ENCODE peak calls at places on chromosomes 12 and 14, in five cellular contexts. O is IMR-90; T is fibroblast of mammary gland; I is CD8-positive, alpha-beta memory T cell; H is cardiac muscle cell. B is an unnamed sample.

GRCh38 chr14:80919622-80920021 is 21.9 kb downstream of the CEP128 start:
- DNase-seq in O (no peak), T (no peak), I (no peak), H (no peak), B (no peak)

GRCh38 chr12:27076930-27077329 is 5.4 kb downstream of the C12orf71 start:
- DNase-seq in O (peak), T (no peak), I (no peak), H (no peak), B (no peak)

GRCh38 chr12:131672311-131672940 is 38.5 kb upstream of the SFSWAP start:
- DNase-seq in O (no peak), T (no peak), I (no peak), H (no peak), B (no peak)

GRCh38 chr12:59891180-59891579 is 295.4 kb downstream of the SLC16A7 start:
- DNase-seq in O (no peak), T (no peak), I (no peak), H (no peak), B (no peak)

GRCh38 chr14:104252256-104253215 is 114.1 kb downstream of the KIF26A start:
- DNase-seq in O (no peak), T (no peak), I (no peak), H (no peak), B (no peak)

GRCh38 chr12:96457191-96457930 is 32.0 kb upstream of the CFAP54 start:
- DNase-seq in O (no peak), T (no peak), I (no peak), H (no peak), B (no peak)

GRCh38 chr12:8664228-8664963 is 1.8 kb upstream of the MFAP5 start:
- DNase-seq in O (no peak), T (peak), I (no peak), H (no peak), B (no peak)

GRCh38 chr12:124650912-124651311 is 83.5 kb upstream of the NCOR2 start:
- DNase-seq in O (no peak), T (no peak), I (no peak), H (no peak), B (no peak)

GRCh38 chr12:116607039-116607438 is 47.9 kb downstream of the MAP1LC3B2 start:
- DNase-seq in O (no peak), T (no peak), I (no peak), H (no peak), B (no peak)

GRCh38 chr14:76405627-76406026 is 29.7 kb downstream of the ESRRB start:
- DNase-seq in O (no peak), T (no peak), I (no peak), H (no peak), B (no peak)

GRCh38 chr12:19778822-19779221 is 339.5 kb downstream of the AEBP2 start:
- DNase-seq in O (no peak), T (no peak), I (no peak), H (no peak), B (no peak)

GRCh38 chr14:99412122-99413061 is 68.3 kb downstream of the SETD3 start:
- DNase-seq in O (peak), T (peak), I (no peak), H (peak), B (no peak)

GRCh38 chr12:11650279-11650696 is 814 bp downstream of the ETV6 start:
- DNase-seq in O (no peak), T (no peak), I (no peak), H (no peak), B (no peak)

GRCh38 chr14:104800600-104801283 is at the start of gene ZBTB42:
- DNase-seq in O (peak), T (no peak), I (peak), H (peak), B (peak)

GRCh38 chr12:64566882-64567517 is 43.3 kb upstream of the RASSF3 start:
- DNase-seq in O (no peak), T (no peak), I (no peak), H (no peak), B (no peak)

GRCh38 chr12:57627504-57628279 is 5.3 kb downstream of the B4GALNT1 start:
- DNase-seq in O (no peak), T (no peak), I (no peak), H (no peak), B (no peak)
- H3K4me3 ChIP-seq in O (no peak), T (no peak), I (no peak), H (no peak), B (no peak)

DNA sequence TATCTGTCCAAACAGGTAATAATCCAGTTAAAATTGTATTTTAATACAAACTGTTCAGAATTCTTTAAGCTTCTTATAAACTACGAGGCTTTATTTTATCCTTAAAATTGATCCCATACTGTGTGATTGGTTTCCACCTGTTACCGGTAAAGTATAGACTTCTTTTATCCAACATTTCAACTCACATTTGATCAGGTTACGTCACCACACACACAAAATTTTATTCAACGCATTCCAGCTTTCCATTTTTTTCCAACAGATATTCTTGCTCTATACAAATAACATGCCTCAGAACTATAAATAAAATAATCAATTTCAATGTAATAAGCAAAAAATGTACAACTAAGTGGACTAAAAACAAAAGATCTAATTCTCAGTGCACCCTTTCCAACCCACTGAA is 4.5 kb downstream of the NOVA1 start:
- DNase-seq in O (no peak), T (peak), I (no peak), H (no peak), B (no peak)
- H3K4me3 ChIP-seq in O (no peak), T (peak), I (no peak), H (no peak), B (no peak)

GRCh38 chr14:77607741-77608302 is 8.6 kb downstream of the SPTLC2 start:
- DNase-seq in O (no peak), T (no peak), I (peak), H (no peak), B (no peak)
- H3K4me3 ChIP-seq in O (no peak), T (no peak), I (peak), H (no peak), B (no peak)

GRCh38 chr12:94304012-94304411 is 155.6 kb downstream of the PLXNC1 start:
- DNase-seq in O (no peak), T (no peak), I (no peak), H (no peak), B (no peak)

GRCh38 chr12:94309348-94309747 is 150.3 kb downstream of the CEP83 start:
- DNase-seq in O (no peak), T (no peak), I (no peak), H (no peak), B (no peak)

GRCh38 chr12:94308612-94309011 is 151.1 kb downstream of the CEP83 start:
- DNase-seq in O (no peak), T (peak), I (no peak), H (no peak), B (no peak)

GRCh38 chr12:94304566-94305061 is 155.1 kb downstream of the CEP83 start:
- DNase-seq in O (peak), T (no peak), I (no peak), H (peak), B (no peak)

DNA sequence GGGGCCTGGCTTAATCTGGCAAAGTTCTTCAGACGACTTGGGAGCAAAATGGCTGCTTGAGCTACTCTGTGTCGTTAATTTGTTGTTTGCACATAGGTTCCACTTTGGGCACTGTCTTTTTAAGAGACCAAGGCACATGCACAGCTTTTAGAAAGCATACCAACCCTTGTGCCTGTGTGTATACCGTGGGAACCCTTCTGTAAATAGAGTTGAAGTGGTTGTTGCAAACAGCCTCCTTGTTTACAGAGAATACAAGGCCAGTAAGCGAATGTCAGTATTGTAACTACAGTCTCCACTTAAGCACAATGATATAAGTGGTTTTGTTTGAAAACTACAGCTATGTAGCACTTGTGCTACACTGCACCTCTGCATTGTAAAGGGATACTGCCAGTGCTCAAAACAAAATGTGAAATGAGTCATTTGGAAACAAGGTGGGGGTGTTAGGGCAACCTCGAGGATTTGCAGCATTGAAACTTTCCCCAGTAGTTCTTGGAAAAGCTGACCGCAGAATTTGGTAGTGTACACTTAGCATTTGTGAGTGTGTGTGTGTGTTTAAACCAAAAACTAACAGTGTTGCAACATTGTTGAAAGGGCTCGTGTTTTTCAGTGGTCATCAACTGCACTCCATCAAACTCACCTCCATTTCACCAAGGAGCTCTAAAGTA is 154.2 kb downstream of the CEP83 start:
- DNase-seq in O (peak), T (peak), I (no peak), H (no peak), B (no peak)
- H3K4me3 ChIP-seq in O (no peak), T (no peak), I (no peak), H (no peak), B (no peak)

GRCh38 chr14:77457115-77457521 is 283 bp downstream of the VIPAS39 start:
- DNase-seq in O (peak), T (peak), I (no peak), H (peak), B (no peak)

GRCh38 chr14:77457522-77458248 is at the start of the genes AHSA1 and VIPAS39:
- DNase-seq in O (peak), T (peak), I (peak), H (peak), B (peak)

GRCh38 chr14:77458249-77458950 is 507 bp downstream of the AHSA1 start:
- DNase-seq in O (peak), T (peak), I (peak), H (peak), B (no peak)

GRCh38 chr14:77455966-77456640 is 1.3 kb downstream of the VIPAS39 start:
- DNase-seq in O (no peak), T (no peak), I (no peak), H (no peak), B (no peak)

GRCh38 chr14:77459072-77459723 is 1.3 kb downstream of the AHSA1 start:
- DNase-seq in O (peak), T (peak), I (peak), H (peak), B (peak)
- H3K4me3 ChIP-seq in O (peak), T (peak), I (peak), H (peak), B (peak)

GRCh38 chr12:123056709-123057108 is 76.2 kb downstream of the ARL6IP4 start:
- DNase-seq in O (no peak), T (no peak), I (no peak), H (no peak), B (no peak)
- H3K4me3 ChIP-seq in O (no peak), T (no peak), I (no peak), H (no peak), B (no peak)

GRCh38 chr12:83210933-83211332 is 524.2 kb downstream of the TMTC2 start:
- DNase-seq in O (no peak), T (no peak), I (no peak), H (no peak), B (no peak)
- H3K4me3 ChIP-seq in O (no peak), T (no peak), I (no peak), H (no peak), B (no peak)

GRCh38 chr12:57752668-57753000 is 524 bp upstream of the CDK4 start:
- DNase-seq in O (no peak), T (no peak), I (no peak), H (no peak), B (no peak)
- H3K4me3 ChIP-seq in O (peak), T (peak), I (peak), H (peak), B (peak)

GRCh38 chr14:63492391-63492790 is 50.8 kb downstream of the PPP2R5E start:
- DNase-seq in O (peak), T (peak), I (no peak), H (no peak), B (no peak)
- H3K4me3 ChIP-seq in O (no peak), T (no peak), I (no peak), H (no peak), B (no peak)

DNA sequence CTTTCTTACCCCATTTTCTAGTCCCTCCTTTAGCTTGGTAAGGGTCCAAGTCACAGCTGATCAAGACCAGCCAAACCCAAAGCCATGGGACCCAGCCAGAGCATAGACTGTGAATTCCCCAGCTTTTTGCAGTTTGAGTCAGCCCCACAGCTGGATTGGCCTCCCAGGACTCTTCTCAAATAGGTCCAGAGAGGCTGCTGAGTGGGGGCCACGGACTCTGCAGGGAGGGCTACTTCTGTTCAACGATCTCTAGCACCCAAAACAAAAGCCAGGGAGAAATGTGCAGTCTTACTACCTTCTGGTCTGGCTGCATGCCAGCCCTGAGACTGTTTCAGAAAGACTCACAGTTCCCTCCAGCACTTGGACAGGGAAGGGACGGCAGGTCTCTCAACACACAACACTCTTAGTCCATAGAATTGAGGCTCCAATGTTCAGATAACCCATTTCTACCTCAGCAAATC is 1.6 kb downstream of the VDR start:
- DNase-seq in O (peak), T (peak), I (no peak), H (peak), B (no peak)
- H3K4me3 ChIP-seq in O (no peak), T (peak), I (peak), H (no peak), B (peak)